ENCODE peak calls at places on chromosomes 2 and 18, in six cellular contexts. One of them, this sample, is unnamed.
A peak's percentile ranks its signal among the peaks of the same experiment; 100 is the strongest.

GRCh38 chr2:128413014-128413717 is 94.5 kb upstream of the HS6ST1 start:
- DNase-seq in left ventricle myocardium inferior: no peak
- DNase-seq in WTC11: no peak
- DNase-seq in endothelial cell: no peak
- DNase-seq in LHCN-M2: no peak
- DNase-seq in astrocyte of the spinal cord: no peak
- DNase-seq in this sample: no peak

GRCh38 chr2:47767880-47768609 is 14.9 kb upstream of the MSH6 start:
- DNase-seq in left ventricle myocardium inferior: peak; percentile 56
- DNase-seq in LHCN-M2: peak; percentile 41
- DNase-seq in WTC11: peak; percentile 90
- DNase-seq in astrocyte of the spinal cord: peak; percentile 41
- DNase-seq in endothelial cell: peak; percentile 90
- DNase-seq in this sample: peak; percentile 23

GRCh38 chr18:23626451-23627279 is 36.0 kb downstream of the ANKRD29 start:
- DNase-seq in left ventricle myocardium inferior: no peak
- DNase-seq in endothelial cell: no peak
- DNase-seq in WTC11: no peak
- DNase-seq in LHCN-M2: peak; percentile 90
- DNase-seq in astrocyte of the spinal cord: peak; percentile 58
- DNase-seq in this sample: no peak

GRCh38 chr2:150413416-150413815 is 74.1 kb downstream of the RND3 start:
- DNase-seq in LHCN-M2: no peak
- DNase-seq in endothelial cell: no peak
- DNase-seq in WTC11: no peak
- DNase-seq in left ventricle myocardium inferior: no peak
- DNase-seq in astrocyte of the spinal cord: no peak
- DNase-seq in this sample: no peak

GRCh38 chr18:36297419-36298112 is at the start of gene FHOD3:
- DNase-seq in WTC11: peak; percentile 82
- DNase-seq in astrocyte of the spinal cord: peak; percentile 70
- DNase-seq in LHCN-M2: peak; percentile 70
- DNase-seq in endothelial cell: peak; percentile 65
- DNase-seq in left ventricle myocardium inferior: peak; percentile 69
- DNase-seq in this sample: peak; percentile 53

GRCh38 chr2:231604101-231604684 is 11.5 kb downstream of the TEX44 start:
- DNase-seq in left ventricle myocardium inferior: peak; percentile 46
- DNase-seq in endothelial cell: no peak
- DNase-seq in WTC11: peak; percentile 66
- DNase-seq in LHCN-M2: no peak
- DNase-seq in astrocyte of the spinal cord: no peak
- DNase-seq in this sample: peak; percentile 50

GRCh38 chr2:10584242-10584753 is 105.5 kb downstream of the NOL10 start:
- DNase-seq in endothelial cell: no peak
- DNase-seq in WTC11: no peak
- DNase-seq in left ventricle myocardium inferior: no peak
- DNase-seq in astrocyte of the spinal cord: no peak
- DNase-seq in LHCN-M2: no peak
- DNase-seq in this sample: no peak

GRCh38 chr2:45055261-45055660 is 46.0 kb upstream of the SIX2 start:
- DNase-seq in WTC11: no peak
- DNase-seq in LHCN-M2: no peak
- DNase-seq in left ventricle myocardium inferior: no peak
- DNase-seq in endothelial cell: no peak
- DNase-seq in astrocyte of the spinal cord: no peak
- DNase-seq in this sample: no peak

GRCh38 chr18:54712315-54712714 is 116.0 kb upstream of the RAB27B start:
- DNase-seq in endothelial cell: no peak
- DNase-seq in LHCN-M2: peak; percentile 94
- DNase-seq in astrocyte of the spinal cord: peak; percentile 88
- DNase-seq in WTC11: no peak
- DNase-seq in left ventricle myocardium inferior: no peak
- DNase-seq in this sample: no peak

GRCh38 chr2:120401275-120402069 is 55.5 kb downstream of the INHBB start:
- DNase-seq in endothelial cell: no peak
- DNase-seq in LHCN-M2: no peak
- DNase-seq in left ventricle myocardium inferior: no peak
- DNase-seq in astrocyte of the spinal cord: no peak
- DNase-seq in WTC11: no peak
- DNase-seq in this sample: no peak

GRCh38 chr2:210496512-210496911 is 20.0 kb upstream of the LANCL1 start:
- DNase-seq in WTC11: no peak
- DNase-seq in LHCN-M2: no peak
- DNase-seq in astrocyte of the spinal cord: no peak
- DNase-seq in left ventricle myocardium inferior: no peak
- DNase-seq in endothelial cell: no peak
- DNase-seq in this sample: no peak

GRCh38 chr2:214127178-214127970 is 283.5 kb upstream of the VWC2L start:
- DNase-seq in left ventricle myocardium inferior: no peak
- DNase-seq in endothelial cell: no peak
- DNase-seq in astrocyte of the spinal cord: peak; percentile 50
- DNase-seq in WTC11: no peak
- DNase-seq in LHCN-M2: peak; percentile 73
- DNase-seq in this sample: no peak

GRCh38 chr2:235827585-235827992 is 333.7 kb downstream of the AGAP1 start:
- DNase-seq in LHCN-M2: peak; percentile 5
- DNase-seq in left ventricle myocardium inferior: no peak
- DNase-seq in astrocyte of the spinal cord: peak; percentile 7
- DNase-seq in endothelial cell: no peak
- DNase-seq in WTC11: no peak
- DNase-seq in this sample: no peak

GRCh38 chr18:48767090-48767670 is 183.6 kb downstream of the SMAD7 start:
- DNase-seq in LHCN-M2: peak; percentile 53
- DNase-seq in left ventricle myocardium inferior: no peak
- DNase-seq in WTC11: no peak
- DNase-seq in endothelial cell: no peak
- DNase-seq in astrocyte of the spinal cord: peak; percentile 47
- DNase-seq in this sample: peak; percentile 91

GRCh38 chr2:237581751-237582746 is 8.5 kb downstream of the RAB17 start:
- DNase-seq in endothelial cell: peak; percentile 36
- DNase-seq in left ventricle myocardium inferior: peak; percentile 81
- DNase-seq in WTC11: no peak
- DNase-seq in astrocyte of the spinal cord: peak; percentile 67
- DNase-seq in LHCN-M2: peak; percentile 58
- DNase-seq in this sample: peak; percentile 54

GRCh38 chr2:22215517-22215916 is 1091.7 kb downstream of the TDRD15 start:
- DNase-seq in LHCN-M2: no peak
- DNase-seq in WTC11: no peak
- DNase-seq in left ventricle myocardium inferior: no peak
- DNase-seq in endothelial cell: no peak
- DNase-seq in astrocyte of the spinal cord: no peak
- DNase-seq in this sample: no peak

GRCh38 chr2:47903781-47904447 is 2.4 kb downstream of the FBXO11 start:
- DNase-seq in astrocyte of the spinal cord: no peak
- DNase-seq in LHCN-M2: no peak
- DNase-seq in endothelial cell: no peak
- DNase-seq in WTC11: no peak
- DNase-seq in left ventricle myocardium inferior: no peak
- DNase-seq in this sample: no peak

GRCh38 chr2:235042576-235043515 is 91.0 kb downstream of the SH3BP4 start:
- DNase-seq in left ventricle myocardium inferior: no peak
- DNase-seq in LHCN-M2: no peak
- DNase-seq in WTC11: no peak
- DNase-seq in endothelial cell: no peak
- DNase-seq in astrocyte of the spinal cord: no peak
- DNase-seq in this sample: no peak

GRCh38 chr18:79507546-79508480 is 112.1 kb downstream of the NFATC1 start:
- DNase-seq in WTC11: peak; percentile 21
- DNase-seq in left ventricle myocardium inferior: peak; percentile 86
- DNase-seq in astrocyte of the spinal cord: peak; percentile 48
- DNase-seq in LHCN-M2: peak; percentile 20
- DNase-seq in endothelial cell: no peak
- DNase-seq in this sample: peak; percentile 76

GRCh38 chr2:172921538-172922236 is 154.0 kb upstream of the MAP3K20 start:
- DNase-seq in WTC11: no peak
- DNase-seq in endothelial cell: no peak
- DNase-seq in astrocyte of the spinal cord: peak; percentile 43
- DNase-seq in LHCN-M2: peak; percentile 29
- DNase-seq in left ventricle myocardium inferior: no peak
- DNase-seq in this sample: no peak

This sample was measured in gastrocnemius medialis.